ENCODE peak calls at places on chromosomes 1 and 21, in six cellular contexts. K is GM12878, I is aorta, B is HepG2, Q is right cardiac atrium, Y is heart right ventricle. R is an unnamed sample.

GRCh38 chr1:59076612-59077011 is 220.3 kb upstream of the FGGY start:
- ATAC-seq in K (no peak), I (no peak), B (no peak), Q (peak), Y (no peak), R (peak)

GRCh38 chr1:36456391-36456928 is 6.2 kb upstream of the OSCP1 start:
- ATAC-seq in K (no peak), I (no peak), B (no peak), Q (no peak), Y (no peak), R (no peak)

GRCh38 chr1:11645270-11645669 is 9.0 kb downstream of the FBXO2 start:
- ATAC-seq in K (no peak), I (no peak), B (no peak), Q (no peak), Y (no peak), R (no peak)

GRCh38 chr1:109991400-109991925 is 6.9 kb downstream of the AHCYL1 start:
- ATAC-seq in K (no peak), I (no peak), B (no peak), Q (no peak), Y (no peak), R (no peak)

GRCh38 chr1:10484519-10484918 is 9.8 kb downstream of the PEX14 start:
- ATAC-seq in K (no peak), I (no peak), B (no peak), Q (peak), Y (no peak), R (no peak)

GRCh38 chr1:160834945-160835565 is 27.6 kb downstream of the CD244 start:
- ATAC-seq in K (no peak), I (no peak), B (no peak), Q (no peak), Y (no peak), R (no peak)

GRCh38 chr1:213884942-213885341 is 102.8 kb upstream of the PROX1 start:
- ATAC-seq in K (no peak), I (no peak), B (no peak), Q (no peak), Y (no peak), R (no peak)

GRCh38 chr1:204376919-204377799 is 17.4 kb upstream of the PLEKHA6 start:
- ATAC-seq in K (no peak), I (peak), B (peak), Q (peak), Y (peak), R (no peak)

GRCh38 chr1:7940745-7941436 is at the start of gene TNFRSF9:
- ATAC-seq in K (peak), I (no peak), B (no peak), Q (no peak), Y (no peak), R (no peak)

GRCh38 chr1:67336157-67336556 is 28.5 kb downstream of the IL12RB2 start:
- ATAC-seq in K (no peak), I (no peak), B (no peak), Q (no peak), Y (no peak), R (no peak)

GRCh38 chr1:12142891-12143630 is 23.7 kb upstream of the TNFRSF1B start:
- ATAC-seq in K (no peak), I (no peak), B (no peak), Q (peak), Y (peak), R (peak)

GRCh38 chr1:111793896-111794295 is 38.2 kb downstream of the DDX20 start:
- ATAC-seq in K (no peak), I (no peak), B (no peak), Q (no peak), Y (no peak), R (no peak)

GRCh38 chr1:66503841-66504470 is 30.0 kb upstream of the SGIP1 start:
- ATAC-seq in K (peak), I (peak), B (peak), Q (peak), Y (peak), R (no peak)

GRCh38 chr1:236151739-236152424 is 9.5 kb downstream of the GPR137B start:
- ATAC-seq in K (no peak), I (no peak), B (no peak), Q (peak), Y (peak), R (no peak)

GRCh38 chr1:59377350-59377904 is 80.5 kb downstream of the FGGY start:
- ATAC-seq in K (peak), I (no peak), B (no peak), Q (no peak), Y (no peak), R (no peak)

GRCh38 chr1:162847839-162848453 is 13.0 kb downstream of the CCDC190 start:
- ATAC-seq in K (peak), I (peak), B (peak), Q (no peak), Y (no peak), R (no peak)

GRCh38 chr1:51648180-51649109 is 31.6 kb downstream of the OSBPL9 start:
- ATAC-seq in K (peak), I (peak), B (peak), Q (peak), Y (peak), R (peak)

GRCh38 chr1:221089273-221089672 is 210.0 kb downstream of the HLX start:
- ATAC-seq in K (no peak), I (no peak), B (no peak), Q (no peak), Y (no peak), R (peak)

GRCh38 chr1:26340047-26340481 is 13.9 kb downstream of the CRYBG2 start:
- ATAC-seq in K (no peak), I (no peak), B (no peak), Q (no peak), Y (no peak), R (no peak)

DNA sequence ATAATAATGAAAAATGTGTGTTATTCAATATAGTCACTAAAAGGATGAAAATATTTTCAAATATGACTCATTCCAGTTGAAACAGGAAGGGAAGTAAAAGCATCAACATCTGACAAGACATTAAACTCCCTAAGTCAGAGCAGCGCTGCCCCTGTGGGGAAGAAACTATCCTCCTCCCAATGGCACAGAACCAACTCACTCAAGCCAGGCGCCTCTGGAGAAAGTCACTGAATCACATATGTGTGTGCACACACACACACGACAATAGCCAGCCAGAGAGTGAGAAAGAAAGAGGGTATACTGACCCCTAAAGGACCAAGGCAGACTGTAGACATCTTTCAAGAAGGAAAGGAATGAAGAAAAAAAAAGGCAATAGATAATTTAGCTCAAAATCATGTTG is 126.9 kb downstream of the SETD4 start:
- ATAC-seq in K (no peak), I (peak), B (no peak), Q (peak), Y (peak), R (peak)
- H3K27ac ChIP-seq in K (no peak), I (no peak), B (no peak), Q (no peak), Y (peak), R (peak)

GRCh38 chr1:29428216-29428615 is 191.9 kb downstream of the PTPRU start:
- ATAC-seq in K (no peak), I (no peak), B (no peak), Q (no peak), Y (no peak), R (no peak)

GRCh38 chr1:29424266-29424665 is 187.9 kb downstream of the PTPRU start:
- ATAC-seq in K (no peak), I (no peak), B (no peak), Q (no peak), Y (no peak), R (no peak)

GRCh38 chr1:29428997-29429396 is 192.7 kb downstream of the PTPRU start:
- ATAC-seq in K (no peak), I (no peak), B (no peak), Q (peak), Y (no peak), R (no peak)

GRCh38 chr1:29425656-29426055 is 189.3 kb downstream of the PTPRU start:
- ATAC-seq in K (no peak), I (no peak), B (no peak), Q (peak), Y (peak), R (no peak)

DNA sequence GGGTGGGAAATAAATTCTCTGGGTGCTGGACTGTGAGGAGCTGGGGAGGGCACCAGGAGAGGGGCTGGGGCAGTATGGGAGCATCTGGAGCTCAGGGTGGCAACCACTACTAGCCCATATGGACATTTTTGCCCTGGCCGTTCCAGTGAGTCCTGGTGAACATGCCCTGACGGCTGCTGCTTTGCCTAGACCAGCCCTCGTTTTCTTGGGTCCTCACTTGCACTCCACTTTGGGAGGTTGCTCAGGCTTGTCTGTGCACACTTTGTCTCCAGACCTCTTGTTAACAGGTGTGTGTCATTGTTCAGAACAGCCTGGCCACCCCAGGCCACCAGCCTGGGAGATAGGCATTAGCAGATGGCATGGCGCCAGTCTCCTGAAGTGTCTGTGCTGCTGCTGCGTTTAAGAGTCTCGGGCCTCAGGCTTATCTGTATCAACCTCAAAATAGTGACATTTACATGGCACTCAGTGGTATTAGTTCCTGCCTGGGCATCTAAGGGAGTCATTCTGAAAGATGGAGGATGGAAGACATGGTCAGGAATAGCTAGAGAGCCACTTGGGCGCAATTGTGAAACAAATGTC is 190.5 kb downstream of the PTPRU start:
- ATAC-seq in K (no peak), I (no peak), B (no peak), Q (peak), Y (peak), R (no peak)
- H3K27ac ChIP-seq in K (no peak), I (no peak), B (no peak), Q (peak), Y (no peak), R (no peak)

GRCh38 chr1:205516362-205516761 is 11.9 kb downstream of the CDK18 start:
- ATAC-seq in K (no peak), I (no peak), B (no peak), Q (no peak), Y (no peak), R (no peak)
- H3K27ac ChIP-seq in K (no peak), I (no peak), B (no peak), Q (peak), Y (peak), R (peak)

DNA sequence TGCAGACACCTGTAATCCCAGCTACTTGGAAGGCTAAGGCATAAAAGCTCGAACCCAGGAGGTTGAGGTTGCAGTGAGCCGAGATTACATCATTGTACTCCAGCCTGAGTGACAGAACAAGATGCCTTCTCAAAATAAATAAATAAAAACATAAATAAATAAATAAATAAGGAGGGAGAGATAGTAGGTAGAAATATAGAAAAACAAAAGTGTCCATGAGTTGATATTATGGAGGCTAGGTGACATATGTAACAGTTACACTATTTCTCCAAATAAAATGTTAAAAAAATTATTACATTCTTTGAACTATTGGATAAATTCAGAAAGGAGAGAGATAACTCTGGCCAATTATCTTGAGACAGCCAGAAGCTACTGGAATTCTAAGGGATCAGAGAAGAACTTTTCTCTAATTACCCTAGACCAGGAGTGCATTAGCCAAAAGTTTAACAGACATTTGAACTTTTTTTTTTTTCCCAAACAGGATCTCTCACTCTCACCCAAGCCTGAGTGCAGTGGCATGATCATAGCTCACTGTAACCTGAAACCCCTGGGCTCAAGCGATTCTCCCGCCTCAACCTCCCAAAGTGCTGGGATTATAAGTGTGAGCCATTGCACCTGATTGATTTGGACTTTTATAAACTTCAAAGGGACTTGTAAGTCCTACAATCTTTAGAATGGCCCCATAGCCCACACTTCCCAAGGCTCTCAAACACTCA is 17.6 kb downstream of the SYNJ1 start:
- ATAC-seq in K (no peak), I (no peak), B (no peak), Q (no peak), Y (no peak), R (no peak)
- H3K27ac ChIP-seq in K (no peak), I (no peak), B (no peak), Q (no peak), Y (no peak), R (no peak)

R was measured in gastroesophageal sphincter.